ENCODE peak calls at places on chromosomes 1 and 21, in six cellular contexts. C is CD8-positive, alpha-beta memory T cell; R is stimulated activated CD4-positive, alpha-beta T cell treated with anti-CD3 and anti-CD28 coated beads, Interleukin-4, amount 100 ng/mL, for 48 hours; Y is activated T-cell treated with anti-CD3 and anti-CD28 coated beads, Interleukin-2, amount 50 U/mL, for 72 hours; L is activated naive CD4-positive, alpha-beta T cell treated with anti-CD3 and anti-CD28 coated beads, Interleukin-2, amount 10 ng/mL, durations not matched to agents 7 days and 5 days; M is HFF-Myc. K is an unnamed sample.

GRCh38 chr1:84253041-84253440 is 48.5 kb upstream of the SAMD13 start:
- DNase-seq in C (no peak), R (no peak), Y (no peak), L (no peak), M (no peak), K (no peak)

GRCh38 chr1:156889802-156890585 is 3.5 kb upstream of the PEAR1 start:
- DNase-seq in C (peak; percentile 41), R (peak; percentile 49), Y (peak; percentile 74), L (peak; percentile 74), M (no peak), K (peak; percentile 89)

GRCh38 chr21:36860736-36861594 is 105.5 kb downstream of the HLCS start:
- DNase-seq in C (no peak), R (no peak), Y (no peak), L (no peak), M (no peak), K (no peak)

GRCh38 chr1:178060789-178061556 is 32.9 kb upstream of the RASAL2 start:
- DNase-seq in C (no peak), R (no peak), Y (no peak), L (no peak), M (no peak), K (no peak)

GRCh38 chr1:212667223-212668139 is 32.2 kb downstream of the BATF3 start:
- DNase-seq in C (no peak), R (no peak), Y (no peak), L (no peak), M (peak; percentile 93), K (no peak)

GRCh38 chr1:147273409-147274307 is 31.2 kb downstream of the CHD1L start:
- DNase-seq in C (peak; percentile 8), R (no peak), Y (peak; percentile 11), L (peak; percentile 46), M (peak; percentile 64), K (peak; percentile 22)

GRCh38 chr1:68949999-68950398 is 453.1 kb upstream of the DEPDC1 start:
- DNase-seq in C (no peak), R (no peak), Y (no peak), L (no peak), M (no peak), K (no peak)

GRCh38 chr1:184755226-184756065 is 788 bp upstream of the EDEM3 start:
- DNase-seq in C (no peak), R (no peak), Y (peak; percentile 14), L (no peak), M (peak; percentile 5), K (no peak)

GRCh38 chr1:243213045-243213787 is 41.9 kb downstream of the CEP170 start:
- DNase-seq in C (no peak), R (no peak), Y (no peak), L (no peak), M (no peak), K (no peak)

GRCh38 chr1:30562559-30562958 is 160.8 kb downstream of the MATN1 start:
- DNase-seq in C (no peak), R (no peak), Y (no peak), L (no peak), M (no peak), K (no peak)

GRCh38 chr1:78054559-78054958 is 8.8 kb downstream of the GIPC2 start:
- DNase-seq in C (no peak), R (no peak), Y (no peak), L (no peak), M (no peak), K (no peak)

GRCh38 chr1:185453496-185454192 is 136.6 kb upstream of the IVNS1ABP start:
- DNase-seq in C (no peak), R (no peak), Y (no peak), L (no peak), M (no peak), K (no peak)

GRCh38 chr1:240122639-240123604 is 31.2 kb downstream of the FMN2 start:
- DNase-seq in C (no peak), R (no peak), Y (no peak), L (no peak), M (no peak), K (no peak)

GRCh38 chr1:97143236-97143882 is 421.8 kb downstream of the PTBP2 start:
- DNase-seq in C (no peak), R (no peak), Y (no peak), L (no peak), M (no peak), K (no peak)

GRCh38 chr1:182833271-182833670 is 5.9 kb upstream of the DHX9 start:
- DNase-seq in C (no peak), R (no peak), Y (no peak), L (no peak), M (no peak), K (no peak)

GRCh38 chr1:179369751-179370341 is 4.1 kb downstream of the AXDND1 start:
- DNase-seq in C (peak; percentile 9), R (peak; percentile 4), Y (peak; percentile 24), L (peak; percentile 36), M (peak; percentile 57), K (peak; percentile 25)

GRCh38 chr1:25774921-25775774 is 24.8 kb upstream of the SELENON start:
- DNase-seq in C (peak; percentile 64), R (peak; percentile 76), Y (peak; percentile 85), L (peak; percentile 92), M (no peak), K (no peak)

GRCh38 chr1:81512242-81512641 is 288.5 kb upstream of the ADGRL2 start:
- DNase-seq in C (no peak), R (no peak), Y (no peak), L (no peak), M (no peak), K (no peak)

GRCh38 chr1:63674865-63675815 is 81.9 kb downstream of the PGM1 start:
- DNase-seq in C (no peak), R (no peak), Y (no peak), L (no peak), M (no peak), K (no peak)

GRCh38 chr1:20578721-20579380 is 10.0 kb upstream of the CDA start:
- DNase-seq in C (no peak), R (no peak), Y (no peak), L (no peak), M (no peak), K (no peak)

GRCh38 chr1:214086945-214087344 is 99.2 kb downstream of the PROX1 start:
- DNase-seq in C (no peak), R (no peak), Y (no peak), L (no peak), M (no peak), K (no peak)

GRCh38 chr1:156214024-156214748 is 1.4 kb downstream of the PMF1 start:
- DNase-seq in C (no peak), R (no peak), Y (peak; percentile 46), L (no peak), M (no peak), K (no peak)

GRCh38 chr1:1250828-1251284 is 4.3 kb upstream of the C1QTNF12 start:
- DNase-seq in C (no peak), R (peak; percentile 42), Y (peak; percentile 65), L (peak; percentile 84), M (peak; percentile 22), K (no peak)

GRCh38 chr1:24932284-24932683 is 2.2 kb upstream of the RUNX3 start:
- DNase-seq in C (peak; percentile 53), R (peak; percentile 45), Y (peak; percentile 73), L (peak; percentile 69), M (no peak), K (peak; percentile 67)

GRCh38 chr1:152924191-152924590 is 15.8 kb downstream of the IVL start:
- DNase-seq in C (no peak), R (no peak), Y (no peak), L (no peak), M (no peak), K (no peak)

GRCh38 chr1:150516050-150516591 is 569 bp downstream of the FALEC start:
- DNase-seq in C (no peak), R (no peak), Y (no peak), L (peak; percentile 30), M (no peak), K (no peak)

GRCh38 chr1:30846587-30846986 is 62.0 kb downstream of the SDC3 start:
- DNase-seq in C (no peak), R (no peak), Y (no peak), L (no peak), M (no peak), K (no peak)

GRCh38 chr1:20726107-20726911 is 6.2 kb downstream of the SH2D5 start:
- DNase-seq in C (no peak), R (no peak), Y (no peak), L (no peak), M (no peak), K (no peak)

GRCh38 chr1:62384276-62385005 is 52.4 kb upstream of the USP1 start:
- DNase-seq in C (no peak), R (no peak), Y (no peak), L (no peak), M (peak; percentile 61), K (no peak)

GRCh38 chr1:61053281-61053711 is 29.1 kb upstream of the NFIA start:
- DNase-seq in C (no peak), R (no peak), Y (no peak), L (no peak), M (no peak), K (no peak)

GRCh38 chr1:65412984-65413375 is 7.5 kb upstream of the LEPR start:
- DNase-seq in C (no peak), R (no peak), Y (no peak), L (no peak), M (no peak), K (no peak)

GRCh38 chr1:223683586-223684487 is 18.3 kb upstream of the CAPN8 start:
- DNase-seq in C (peak; percentile 45), R (peak; percentile 41), Y (peak; percentile 60), L (peak; percentile 71), M (no peak), K (peak; percentile 69)

GRCh38 chr1:154497026-154497806 is 4.8 kb upstream of the TDRD10 start:
- DNase-seq in C (no peak), R (no peak), Y (no peak), L (peak; percentile 27), M (no peak), K (peak; percentile 13)

GRCh38 chr21:14877581-14878228 is 187.1 kb downstream of the NRIP1 start:
- DNase-seq in C (no peak), R (no peak), Y (no peak), L (no peak), M (no peak), K (no peak)

GRCh38 chr1:82139751-82140468 is 339.2 kb downstream of the ADGRL2 start:
- DNase-seq in C (no peak), R (no peak), Y (no peak), L (no peak), M (no peak), K (no peak)

GRCh38 chr1:227886503-227886961 is 61.2 kb downstream of the WNT9A start:
- DNase-seq in C (no peak), R (no peak), Y (no peak), L (no peak), M (no peak), K (no peak)

GRCh38 chr21:44637018-44637850 is at the start of gene KRTAP10-10:
- DNase-seq in C (no peak), R (no peak), Y (no peak), L (no peak), M (no peak), K (no peak)

GRCh38 chr1:114153051-114153620 is 533 bp downstream of the SYT6 start:
- DNase-seq in C (no peak), R (no peak), Y (no peak), L (no peak), M (no peak), K (peak; percentile 20)